ENCODE peak calls at places on chromosome 17, in ten cellular contexts. Z is lung; L is choroid plexus epithelial cell; V is GM12865; Q is CD8-positive, alpha-beta T cell; X is PC-3; N is fibroblast of mammary gland; H is thoracic aorta; Y is foreskin fibroblast; R is AG10803. F is an unnamed sample.

GRCh38 chr17:29076087-29076486 is 33.1 kb downstream of the PIPOX start:
- DNase-seq in Z (no peak), L (no peak), V (no peak), Q (no peak), X (no peak), N (no peak), H (no peak), Y (no peak), R (no peak), F (no peak)

GRCh38 chr17:70636517-70637133 is 467.3 kb downstream of the KCNJ2 start:
- DNase-seq in Z (no peak), L (peak), V (peak), Q (no peak), X (peak), N (peak), H (no peak), Y (peak), R (peak), F (peak)

GRCh38 chr17:31907342-31907975 is 6.0 kb upstream of the UTP6 start:
- DNase-seq in Z (no peak), L (peak), V (no peak), Q (no peak), X (peak), N (peak), H (no peak), Y (peak), R (peak), F (peak)

GRCh38 chr17:76558210-76559095 is 18.6 kb downstream of the PRCD start:
- DNase-seq in Z (no peak), L (peak), V (peak), Q (no peak), X (peak), N (no peak), H (no peak), Y (peak), R (no peak), F (peak)

GRCh38 chr17:41352597-41353366 is 2.2 kb upstream of the KRT33A start:
- DNase-seq in Z (no peak), L (peak), V (no peak), Q (no peak), X (no peak), N (peak), H (no peak), Y (peak), R (no peak), F (peak)

GRCh38 chr17:78722101-78722761 is 59.8 kb downstream of the CYTH1 start:
- DNase-seq in Z (no peak), L (no peak), V (peak), Q (no peak), X (no peak), N (no peak), H (no peak), Y (peak), R (peak), F (no peak)

GRCh38 chr17:77801545-77802332 is 156.8 kb upstream of the TNRC6C start:
- DNase-seq in Z (no peak), L (no peak), V (no peak), Q (no peak), X (no peak), N (no peak), H (no peak), Y (no peak), R (no peak), F (no peak)

GRCh38 chr17:15483416-15483815 is 16.0 kb upstream of the CDRT4 start:
- DNase-seq in Z (no peak), L (no peak), V (no peak), Q (no peak), X (no peak), N (no peak), H (no peak), Y (no peak), R (no peak), F (peak)

GRCh38 chr17:30267625-30268024 is 24.1 kb downstream of the BLMH start:
- DNase-seq in Z (no peak), L (peak), V (no peak), Q (no peak), X (no peak), N (peak), H (no peak), Y (no peak), R (no peak), F (no peak)

DNA sequence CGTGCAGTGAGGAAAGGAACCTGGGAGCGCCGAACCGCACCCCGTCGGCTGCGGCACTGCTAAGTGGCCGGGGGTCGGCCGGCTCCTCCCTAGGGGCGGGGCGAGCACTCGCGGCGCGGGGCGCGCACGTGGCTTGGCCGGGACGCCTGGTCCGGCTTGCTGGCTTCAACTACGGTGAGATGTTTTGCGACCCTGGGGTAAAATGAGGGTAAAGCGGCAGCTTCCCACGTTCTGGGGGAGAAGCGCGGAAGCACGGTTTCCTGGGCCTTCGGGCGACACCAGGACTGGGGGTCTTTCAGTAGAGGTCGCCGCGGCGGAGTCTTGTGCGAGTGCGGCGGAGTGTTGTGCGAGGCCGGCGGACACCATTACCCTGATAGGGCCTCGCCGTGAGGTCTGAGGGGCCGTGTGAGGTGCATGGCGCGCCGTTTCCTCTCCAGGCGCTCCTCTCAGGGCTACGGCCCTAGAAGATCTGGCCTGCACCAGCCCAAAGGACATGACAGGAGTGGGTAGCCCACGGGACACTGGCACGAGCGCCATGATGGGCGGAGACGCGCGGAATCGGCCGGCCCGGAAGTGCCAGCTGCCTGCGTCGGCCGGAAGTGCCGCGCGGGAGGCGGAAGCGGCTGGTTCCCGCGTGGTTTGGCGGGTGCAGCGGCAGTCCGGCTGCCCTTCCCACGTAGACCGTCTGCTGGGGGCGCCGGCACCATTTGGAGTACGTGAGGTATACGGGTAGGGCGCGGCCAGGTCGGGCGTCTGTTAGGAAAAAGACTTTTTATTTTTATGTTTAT is at the start of gene PIGW:
- DNase-seq in Z (peak), L (peak), V (peak), Q (peak), X (peak), N (peak), H (peak), Y (peak), R (peak), F (peak)
- TF ChIP-seq CTCF in Z (no peak), L (peak), V (no peak), Q (no peak), X (no peak), N (no peak), H (no peak), Y (no peak), R (no peak), F (no peak)

DNA sequence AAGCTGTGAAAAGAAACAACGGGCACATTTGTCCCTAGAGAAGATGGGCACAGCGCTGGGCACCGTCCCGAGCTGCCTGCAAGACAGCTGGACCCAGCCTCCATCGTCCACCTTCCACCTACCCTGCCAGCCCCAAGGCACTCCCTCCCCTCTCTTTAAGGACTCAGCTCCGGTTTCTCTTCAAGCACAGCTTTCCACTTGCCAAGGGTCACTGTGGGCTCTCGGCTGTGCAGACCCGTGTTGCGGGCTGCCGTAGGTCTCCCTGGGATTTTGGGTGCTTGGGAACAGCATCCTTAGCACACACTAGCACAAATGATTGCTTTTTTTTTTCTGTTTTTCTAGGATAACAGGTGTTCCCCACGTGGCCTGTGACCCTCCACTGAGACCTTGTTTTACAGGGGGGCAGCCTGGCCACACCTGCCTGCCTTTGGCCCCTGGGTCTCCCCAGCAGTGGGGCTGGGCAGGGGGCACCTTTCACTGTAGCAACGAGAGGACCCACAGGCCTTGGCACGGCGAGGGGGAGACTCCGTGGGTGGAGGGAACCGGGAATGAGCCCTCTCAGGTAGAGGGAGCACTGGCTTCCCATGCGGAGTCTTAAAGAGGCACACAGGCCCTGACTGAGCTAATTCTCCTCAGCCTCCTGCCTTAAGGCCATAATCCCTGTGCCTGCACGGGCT is 1.4 kb downstream of the CHMP6 start:
- DNase-seq in Z (no peak), L (no peak), V (no peak), Q (no peak), X (peak), N (no peak), H (no peak), Y (no peak), R (no peak), F (no peak)
- H3K4me3 ChIP-seq in Z (no peak), L (peak), V (peak), Q (no peak), X (peak), N (peak), H (peak), Y (peak), R (peak), F (peak)

GRCh38 chr17:51734462-51734861 is 424.1 kb downstream of the CA10 start:
- DNase-seq in Z (no peak), L (no peak), V (no peak), Q (no peak), X (peak), N (no peak), H (no peak), Y (no peak), R (no peak), F (no peak)
- TF ChIP-seq CTCF in Z (no peak), L (peak), V (no peak), Q (no peak), X (peak), N (peak), H (peak), Y (no peak), R (no peak), F (no peak)

GRCh38 chr17:73498854-73499597 is 145.2 kb downstream of the SDK2 start:
- DNase-seq in Z (no peak), L (no peak), V (no peak), Q (no peak), X (no peak), N (no peak), H (no peak), Y (no peak), R (no peak), F (no peak)

GRCh38 chr17:73498176-73498575 is 146.1 kb downstream of the SDK2 start:
- DNase-seq in Z (no peak), L (no peak), V (no peak), Q (no peak), X (no peak), N (no peak), H (no peak), Y (no peak), R (no peak), F (no peak)

GRCh38 chr17:73497721-73498120 is 146.5 kb downstream of the SDK2 start:
- DNase-seq in Z (no peak), L (no peak), V (no peak), Q (no peak), X (no peak), N (no peak), H (no peak), Y (no peak), R (no peak), F (no peak)

GRCh38 chr17:73503560-73503959 is 140.7 kb downstream of the SDK2 start:
- DNase-seq in Z (no peak), L (no peak), V (no peak), Q (no peak), X (no peak), N (peak), H (no peak), Y (no peak), R (no peak), F (no peak)

DNA sequence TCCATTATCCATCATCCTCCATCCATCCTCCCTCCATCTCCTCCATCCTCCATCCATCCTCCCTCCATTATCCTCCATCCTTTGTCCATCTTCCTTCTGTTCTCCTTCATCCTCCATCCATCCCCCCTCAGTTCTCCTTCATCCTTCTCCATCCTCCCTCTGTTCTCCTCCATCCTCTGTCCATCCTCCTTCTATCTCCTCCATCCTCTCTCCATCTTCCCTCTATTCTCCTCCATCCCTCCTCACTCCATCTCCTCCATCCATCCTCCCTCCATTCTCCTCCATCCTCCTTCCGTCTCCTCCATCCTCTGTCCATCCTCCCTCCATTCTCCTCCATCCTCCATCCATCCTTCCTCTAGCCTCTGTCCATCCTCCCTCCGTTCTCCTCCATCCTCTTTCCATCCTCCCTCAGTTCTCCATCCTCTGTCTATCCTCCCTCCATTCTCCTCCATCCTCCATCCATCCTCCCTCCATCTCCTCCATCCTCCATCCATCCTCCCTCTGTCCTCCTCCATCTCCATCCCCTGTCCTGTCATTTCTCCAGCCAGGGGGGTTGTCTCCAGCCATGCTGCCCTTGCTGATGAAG is 143.7 kb downstream of the SDK2 start:
- DNase-seq in Z (no peak), L (no peak), V (no peak), Q (no peak), X (no peak), N (no peak), H (no peak), Y (no peak), R (no peak), F (no peak)
- H3K4me3 ChIP-seq in Z (no peak), L (no peak), V (no peak), Q (no peak), X (no peak), N (no peak), H (no peak), Y (no peak), R (no peak), F (no peak)

GRCh38 chr17:48179071-48179945 is 71.7 kb downstream of the SNX11 start:
- DNase-seq in Z (no peak), L (peak), V (no peak), Q (no peak), X (peak), N (no peak), H (no peak), Y (no peak), R (peak), F (no peak)

GRCh38 chr17:48184721-48185120 is 77.2 kb downstream of the SNX11 start:
- DNase-seq in Z (no peak), L (no peak), V (no peak), Q (no peak), X (no peak), N (no peak), H (no peak), Y (no peak), R (no peak), F (no peak)

GRCh38 chr17:48180842-48181241 is 73.3 kb downstream of the SNX11 start:
- DNase-seq in Z (no peak), L (no peak), V (no peak), Q (no peak), X (no peak), N (no peak), H (no peak), Y (no peak), R (no peak), F (no peak)

GRCh38 chr17:48178327-48178726 is 70.8 kb downstream of the SNX11 start:
- DNase-seq in Z (no peak), L (no peak), V (no peak), Q (no peak), X (no peak), N (no peak), H (no peak), Y (no peak), R (no peak), F (no peak)

DNA sequence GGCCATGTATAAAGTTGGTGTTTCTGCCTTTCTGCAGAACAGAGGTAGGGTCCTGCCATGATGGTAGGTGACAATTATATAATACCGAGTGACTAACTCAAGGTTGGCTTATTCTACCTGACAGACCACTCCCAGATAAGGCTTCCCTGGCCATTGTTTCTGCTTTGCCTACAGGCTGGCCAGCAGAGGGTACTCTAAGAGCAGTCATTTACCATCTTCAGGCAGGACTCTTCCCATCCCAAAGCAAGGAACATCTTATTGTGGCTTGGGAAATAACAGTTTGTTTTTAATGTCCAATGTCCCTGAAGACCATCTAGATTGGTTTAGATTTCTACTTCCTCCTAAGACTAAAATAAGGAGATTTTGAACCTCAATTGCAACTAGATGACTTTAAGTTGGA is 74.1 kb downstream of the SNX11 start:
- DNase-seq in Z (no peak), L (peak), V (no peak), Q (no peak), X (peak), N (peak), H (no peak), Y (peak), R (peak), F (peak)
- TF ChIP-seq CTCF in Z (no peak), L (peak), V (no peak), Q (no peak), X (peak), N (peak), H (no peak), Y (peak), R (peak), F (peak)

DNA sequence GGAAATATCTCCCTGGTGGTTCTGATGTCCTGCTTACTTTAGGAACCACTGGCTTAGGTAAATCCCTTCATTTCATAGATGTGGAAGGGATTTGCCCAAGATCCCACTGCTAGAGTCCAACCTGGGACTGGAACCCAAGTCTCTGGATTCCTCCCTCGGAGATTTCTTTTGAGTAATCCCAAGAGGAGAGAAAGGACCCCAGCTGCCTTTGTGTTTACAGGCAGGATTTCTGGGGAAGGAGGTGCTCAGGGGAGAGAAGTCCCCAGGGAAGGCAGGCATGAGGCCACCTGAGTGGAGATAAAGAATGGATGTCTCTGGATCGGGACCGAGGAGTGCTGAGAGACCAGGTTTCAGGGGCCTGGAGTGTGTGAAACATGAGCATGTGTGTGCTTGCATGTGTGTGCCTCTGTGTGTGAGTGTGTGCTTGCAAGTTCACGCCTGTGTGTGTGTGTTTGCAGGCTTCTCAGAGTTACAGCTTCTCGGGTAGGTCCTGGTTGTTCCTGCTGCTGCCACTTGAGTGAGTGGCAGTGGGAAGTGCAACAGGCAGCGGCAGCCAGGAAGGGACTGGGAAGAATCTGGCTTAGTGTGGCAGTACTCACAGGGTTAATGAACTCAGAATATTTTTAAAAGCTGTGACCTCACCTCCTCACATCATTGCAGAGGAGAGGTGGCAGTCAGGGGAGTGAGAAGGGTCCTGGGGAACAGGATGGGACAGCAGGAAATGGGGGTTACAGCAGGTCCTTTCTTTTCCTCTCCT is 2.2 kb downstream of the KCNH6 start:
- DNase-seq in Z (no peak), L (no peak), V (no peak), Q (no peak), X (no peak), N (peak), H (no peak), Y (no peak), R (no peak), F (no peak)
- H3K4me3 ChIP-seq in Z (no peak), L (no peak), V (no peak), Q (no peak), X (no peak), N (no peak), H (no peak), Y (no peak), R (no peak), F (no peak)